ENCODE peak calls at places on chromosomes 3 and 15, in seven cellular contexts. One of them, this sample, is unnamed.

GRCh38 chr3:111901617-111902016 is 42.6 kb downstream of the PHLDB2 start:
- DNase-seq in IMR-90: no peak
- DNase-seq in CD8-positive, alpha-beta T cell: no peak
- DNase-seq in stomach: no peak
- DNase-seq in right atrium auricular region: no peak
- DNase-seq in A549: no peak
- DNase-seq in thoracic aorta: no peak
- DNase-seq in this sample: no peak

GRCh38 chr3:45972534-45973402 is 22.9 kb downstream of the FYCO1 start:
- DNase-seq in IMR-90: peak
- DNase-seq in stomach: no peak
- DNase-seq in right atrium auricular region: no peak
- DNase-seq in CD8-positive, alpha-beta T cell: no peak
- DNase-seq in thoracic aorta: no peak
- DNase-seq in A549: no peak
- DNase-seq in this sample: peak

GRCh38 chr3:24318668-24319287 is 175.9 kb downstream of the THRB start:
- DNase-seq in A549: peak
- DNase-seq in stomach: no peak
- DNase-seq in right atrium auricular region: no peak
- DNase-seq in IMR-90: peak
- DNase-seq in thoracic aorta: no peak
- DNase-seq in CD8-positive, alpha-beta T cell: no peak
- DNase-seq in this sample: peak

GRCh38 chr15:91471410-91471993 is 371.4 kb downstream of the SV2B start:
- DNase-seq in thoracic aorta: no peak
- DNase-seq in A549: no peak
- DNase-seq in right atrium auricular region: no peak
- DNase-seq in CD8-positive, alpha-beta T cell: no peak
- DNase-seq in stomach: no peak
- DNase-seq in IMR-90: peak
- DNase-seq in this sample: no peak

GRCh38 chr3:186514296-186515002 is 29.7 kb downstream of the CRYGS start:
- DNase-seq in right atrium auricular region: no peak
- DNase-seq in A549: peak
- DNase-seq in stomach: no peak
- DNase-seq in CD8-positive, alpha-beta T cell: no peak
- DNase-seq in IMR-90: no peak
- DNase-seq in thoracic aorta: no peak
- DNase-seq in this sample: no peak

GRCh38 chr3:10549617-10550228 is 44.3 kb upstream of the ATP2B2 start:
- DNase-seq in A549: no peak
- DNase-seq in right atrium auricular region: no peak
- DNase-seq in stomach: no peak
- DNase-seq in IMR-90: no peak
- DNase-seq in CD8-positive, alpha-beta T cell: no peak
- DNase-seq in thoracic aorta: no peak
- DNase-seq in this sample: no peak

GRCh38 chr3:8964436-8965370 is 1.4 kb upstream of the RAD18 start:
- DNase-seq in stomach: peak
- DNase-seq in thoracic aorta: no peak
- DNase-seq in right atrium auricular region: no peak
- DNase-seq in A549: peak
- DNase-seq in CD8-positive, alpha-beta T cell: no peak
- DNase-seq in IMR-90: peak
- DNase-seq in this sample: peak

GRCh38 chr3:140859592-140860336 is 81.9 kb upstream of the SLC25A36 start:
- DNase-seq in thoracic aorta: no peak
- DNase-seq in stomach: no peak
- DNase-seq in right atrium auricular region: no peak
- DNase-seq in IMR-90: no peak
- DNase-seq in A549: no peak
- DNase-seq in CD8-positive, alpha-beta T cell: no peak
- DNase-seq in this sample: no peak

GRCh38 chr3:33544126-33544525 is 103.9 kb upstream of the UBP1 start:
- DNase-seq in right atrium auricular region: no peak
- DNase-seq in CD8-positive, alpha-beta T cell: no peak
- DNase-seq in IMR-90: peak
- DNase-seq in A549: no peak
- DNase-seq in stomach: no peak
- DNase-seq in thoracic aorta: no peak
- DNase-seq in this sample: no peak

GRCh38 chr15:60383008-60383694 is 14.6 kb downstream of the ANXA2 start:
- DNase-seq in CD8-positive, alpha-beta T cell: no peak
- DNase-seq in A549: no peak
- DNase-seq in stomach: no peak
- DNase-seq in thoracic aorta: no peak
- DNase-seq in right atrium auricular region: no peak
- DNase-seq in IMR-90: no peak
- DNase-seq in this sample: no peak

GRCh38 chr3:66413151-66413751 is 87.6 kb downstream of the LRIG1 start:
- DNase-seq in A549: no peak
- DNase-seq in stomach: peak
- DNase-seq in right atrium auricular region: no peak
- DNase-seq in thoracic aorta: no peak
- DNase-seq in CD8-positive, alpha-beta T cell: no peak
- DNase-seq in IMR-90: peak
- DNase-seq in this sample: peak

GRCh38 chr15:38441130-38441519 is 12.8 kb upstream of the FAM98B start:
- DNase-seq in right atrium auricular region: no peak
- DNase-seq in CD8-positive, alpha-beta T cell: no peak
- DNase-seq in IMR-90: no peak
- DNase-seq in thoracic aorta: no peak
- DNase-seq in stomach: no peak
- DNase-seq in A549: no peak
- DNase-seq in this sample: no peak
- TF ChIP-seq CTCF in right atrium auricular region: no peak
- TF ChIP-seq CTCF in CD8-positive, alpha-beta T cell: no peak
- TF ChIP-seq CTCF in IMR-90: no peak
- TF ChIP-seq CTCF in thoracic aorta: no peak
- TF ChIP-seq CTCF in stomach: no peak
- TF ChIP-seq CTCF in A549: no peak
- TF ChIP-seq CTCF in this sample: no peak

DNA sequence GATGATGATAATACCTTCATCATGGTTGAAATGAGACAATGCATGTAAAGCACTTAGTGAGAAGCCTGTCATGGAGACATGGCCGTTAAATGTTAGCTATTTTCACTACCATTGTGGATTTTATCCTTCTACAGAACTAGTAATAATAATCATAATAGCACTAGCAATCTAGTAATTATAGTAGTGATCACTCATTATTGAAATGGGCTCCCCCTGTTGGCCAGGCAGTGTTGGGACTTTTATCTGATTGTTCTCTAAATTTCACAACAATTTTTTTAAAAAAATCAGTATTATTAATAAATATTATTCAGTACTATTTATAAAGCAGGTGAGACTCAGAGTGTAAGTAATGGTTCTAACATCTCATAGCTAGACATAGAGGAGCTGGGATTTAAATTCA is 396.3 kb downstream of the IL5RA start:
- DNase-seq in right atrium auricular region: no peak
- DNase-seq in IMR-90: no peak
- DNase-seq in stomach: no peak
- DNase-seq in CD8-positive, alpha-beta T cell: no peak
- DNase-seq in A549: no peak
- DNase-seq in thoracic aorta: no peak
- DNase-seq in this sample: no peak
- TF ChIP-seq CTCF in right atrium auricular region: no peak
- TF ChIP-seq CTCF in IMR-90: peak
- TF ChIP-seq CTCF in stomach: no peak
- TF ChIP-seq CTCF in CD8-positive, alpha-beta T cell: no peak
- TF ChIP-seq CTCF in A549: peak
- TF ChIP-seq CTCF in thoracic aorta: no peak
- TF ChIP-seq CTCF in this sample: no peak

DNA sequence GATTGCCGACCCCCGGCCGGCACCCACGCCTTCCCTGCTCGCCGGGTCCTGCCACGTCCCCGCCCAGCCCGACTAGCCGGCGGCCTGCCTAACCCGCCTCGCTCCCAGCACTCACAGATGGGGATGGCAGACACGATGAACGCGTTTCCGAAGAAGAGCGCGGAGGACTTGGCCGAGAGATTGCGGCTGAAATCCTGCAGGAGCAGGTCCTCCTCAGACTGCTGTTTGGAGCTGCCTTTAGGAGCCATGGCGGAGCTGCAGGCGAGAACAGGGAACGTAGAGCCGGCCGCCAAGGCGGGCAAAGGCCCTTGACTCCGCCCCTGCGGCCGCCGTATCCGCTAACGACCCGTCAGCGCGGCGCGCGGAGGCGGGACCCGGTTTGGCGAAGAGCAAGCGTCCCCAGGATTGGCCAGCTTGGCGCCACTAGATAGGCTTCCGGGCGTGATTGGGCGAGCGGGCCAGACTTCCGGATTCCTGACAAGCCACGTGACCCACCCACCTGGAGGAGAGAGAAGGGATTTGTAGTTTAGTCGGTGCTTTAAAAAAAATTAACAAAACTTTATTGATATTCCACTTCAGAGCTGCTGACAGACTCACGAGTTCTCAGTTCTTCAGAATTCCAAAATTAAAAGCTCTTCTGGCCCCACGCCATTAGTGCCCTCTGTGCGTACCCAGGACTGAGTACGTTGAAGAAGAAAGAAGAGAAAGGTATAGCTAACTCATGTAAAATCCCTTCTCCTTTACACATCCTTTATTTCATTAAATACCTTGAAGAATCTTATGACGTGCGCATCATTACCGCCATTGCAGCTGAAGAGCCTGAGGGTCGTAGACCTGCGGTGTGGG is at the start of gene SSR3:
- DNase-seq in stomach: peak
- DNase-seq in A549: peak
- DNase-seq in CD8-positive, alpha-beta T cell: peak
- DNase-seq in IMR-90: peak
- DNase-seq in right atrium auricular region: peak
- DNase-seq in thoracic aorta: peak
- DNase-seq in this sample: peak
- TF ChIP-seq CTCF in stomach: no peak
- TF ChIP-seq CTCF in A549: no peak
- TF ChIP-seq CTCF in CD8-positive, alpha-beta T cell: peak
- TF ChIP-seq CTCF in IMR-90: no peak
- TF ChIP-seq CTCF in right atrium auricular region: no peak
- TF ChIP-seq CTCF in thoracic aorta: peak
- TF ChIP-seq CTCF in this sample: no peak

GRCh38 chr3:14216257-14217048 is 37.8 kb downstream of the LSM3 start:
- DNase-seq in stomach: no peak
- DNase-seq in IMR-90: no peak
- DNase-seq in thoracic aorta: no peak
- DNase-seq in right atrium auricular region: no peak
- DNase-seq in CD8-positive, alpha-beta T cell: peak
- DNase-seq in A549: no peak
- DNase-seq in this sample: peak
- TF ChIP-seq CTCF in stomach: no peak
- TF ChIP-seq CTCF in IMR-90: no peak
- TF ChIP-seq CTCF in thoracic aorta: no peak
- TF ChIP-seq CTCF in right atrium auricular region: no peak
- TF ChIP-seq CTCF in CD8-positive, alpha-beta T cell: no peak
- TF ChIP-seq CTCF in A549: no peak
- TF ChIP-seq CTCF in this sample: peak

DNA sequence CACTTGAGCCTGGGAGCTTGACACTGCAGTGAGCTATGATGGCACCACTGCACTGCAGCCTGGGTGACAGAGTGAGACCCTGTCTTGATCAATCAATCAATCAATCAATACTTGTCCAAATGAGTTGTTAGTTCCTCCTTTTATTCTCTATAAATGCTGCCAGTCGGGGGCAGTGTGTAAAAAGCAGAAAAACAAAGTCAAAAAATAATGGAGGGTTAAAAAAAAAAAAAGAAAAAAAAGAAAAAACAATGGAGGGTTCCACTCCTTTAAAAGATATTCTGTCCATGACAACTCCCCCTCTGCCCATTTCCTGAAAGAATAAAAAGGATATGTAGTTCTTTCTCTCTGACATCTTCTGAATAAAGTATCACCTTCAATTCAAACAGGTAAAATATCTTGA is 1068.6 kb downstream of the FHIT start:
- DNase-seq in stomach: no peak
- DNase-seq in right atrium auricular region: no peak
- DNase-seq in thoracic aorta: no peak
- DNase-seq in IMR-90: no peak
- DNase-seq in CD8-positive, alpha-beta T cell: no peak
- DNase-seq in A549: no peak
- DNase-seq in this sample: no peak
- TF ChIP-seq CTCF in stomach: no peak
- TF ChIP-seq CTCF in right atrium auricular region: no peak
- TF ChIP-seq CTCF in thoracic aorta: no peak
- TF ChIP-seq CTCF in IMR-90: no peak
- TF ChIP-seq CTCF in CD8-positive, alpha-beta T cell: no peak
- TF ChIP-seq CTCF in A549: no peak
- TF ChIP-seq CTCF in this sample: no peak

DNA sequence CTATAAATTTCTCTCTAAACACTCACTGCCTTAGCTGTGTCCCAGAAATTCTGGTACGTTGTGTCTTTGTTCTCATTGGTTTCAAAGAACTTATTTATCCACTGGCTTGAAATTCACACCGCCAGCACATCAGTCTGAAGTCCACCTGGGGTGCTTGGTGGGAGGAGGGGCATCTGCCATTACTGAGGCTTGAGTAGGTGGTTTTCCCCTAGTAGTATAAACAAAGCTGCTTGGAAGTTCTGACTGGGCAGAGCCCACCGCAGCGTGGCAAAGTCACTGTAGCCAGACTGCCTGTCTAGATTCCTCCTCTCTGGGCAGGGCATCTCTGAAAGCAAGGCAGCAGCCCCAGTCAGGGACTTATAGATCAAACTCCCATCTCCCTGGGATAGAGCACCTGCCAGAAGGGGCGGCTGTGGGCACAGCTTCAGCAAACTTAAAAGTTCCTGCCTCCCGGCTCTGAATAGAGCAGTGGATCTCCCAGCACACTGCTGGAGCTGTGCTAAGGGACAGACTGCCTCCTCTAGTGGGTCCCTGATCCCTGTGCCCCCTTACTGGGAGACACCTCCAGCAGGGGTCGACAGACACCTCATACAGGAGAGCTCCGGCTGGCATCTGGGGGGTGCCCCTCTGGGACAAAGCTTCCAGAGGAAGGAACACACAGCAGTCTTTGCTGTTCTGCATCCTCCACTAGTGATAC is 114.1 kb downstream of the SUCLG2 start:
- DNase-seq in right atrium auricular region: no peak
- DNase-seq in CD8-positive, alpha-beta T cell: no peak
- DNase-seq in A549: no peak
- DNase-seq in thoracic aorta: no peak
- DNase-seq in stomach: no peak
- DNase-seq in IMR-90: no peak
- DNase-seq in this sample: no peak
- TF ChIP-seq CTCF in right atrium auricular region: no peak
- TF ChIP-seq CTCF in CD8-positive, alpha-beta T cell: no peak
- TF ChIP-seq CTCF in A549: no peak
- TF ChIP-seq CTCF in thoracic aorta: no peak
- TF ChIP-seq CTCF in stomach: no peak
- TF ChIP-seq CTCF in IMR-90: no peak
- TF ChIP-seq CTCF in this sample: no peak

This sample was measured in fibroblast of pulmonary artery.